ENCODE peak calls at places on chromosomes 3 and 15, in six cellular contexts. Y is aorta; B is CD8-positive, alpha-beta memory T cell; M is BE2C; F is heart right ventricle; J is lower lobe of right lung. S is an unnamed sample. For H3K36me3 and H3K4me1, the result is how much of the 10 kb centered on the place peaks cover.

GRCh38 chr15:78507831-78508160 is 419 bp downstream of the HYKK start:
- DNase-seq in M (no peak), B (no peak), F (no peak), Y (no peak), J (no peak), S (no peak)

GRCh38 chr3:150874666-150875219 is 30.5 kb downstream of the MINDY4B start:
- DNase-seq in J (no peak), F (no peak), B (no peak), M (no peak), Y (no peak), S (no peak)

GRCh38 chr3:107201146-107201545 is 176.1 kb upstream of the CCDC54 start:
- DNase-seq in B (no peak), J (no peak), Y (no peak), M (no peak), F (no peak), S (no peak)

GRCh38 chr15:28093761-28094535 is 5.2 kb downstream of the OCA2 start:
- DNase-seq in B (no peak), Y (no peak), M (no peak), J (no peak), F (no peak), S (no peak)

GRCh38 chr15:60020736-60021135 is 16.6 kb downstream of the FOXB1 start:
- DNase-seq in B (no peak), F (no peak), M (no peak), Y (no peak), J (no peak), S (no peak)

GRCh38 chr15:41115088-41115651 is 910 bp downstream of the INO80 start:
- DNase-seq in F (no peak), J (no peak), M (peak), B (no peak), Y (no peak), S (peak)

GRCh38 chr3:27643355-27643754 is 78.8 kb downstream of the EOMES start:
- DNase-seq in M (no peak), B (no peak), J (no peak), Y (no peak), F (no peak), S (no peak)

GRCh38 chr3:143081844-143082778 is 37.5 kb upstream of the CHST2 start:
- DNase-seq in M (no peak), B (no peak), J (no peak), Y (no peak), F (no peak), S (no peak)

GRCh38 chr15:34437687-34438086 is at the start of gene GOLGA8A:
- DNase-seq in F (peak), Y (peak), M (peak), J (peak), B (peak), S (peak)

GRCh38 chr3:50345586-50345985 is at the start of gene ZMYND10:
- DNase-seq in B (peak), M (peak), J (peak), F (peak), Y (peak), S (peak)

GRCh38 chr3:48655586-48655985 is 7.1 kb downstream of the CELSR3 start:
- DNase-seq in B (peak), M (no peak), Y (no peak), F (no peak), J (peak), S (no peak)

GRCh38 chr15:71651750-71652186 is 158.6 kb upstream of the NR2E3 start:
- DNase-seq in F (no peak), J (no peak), M (peak), Y (no peak), B (no peak), S (peak)

GRCh38 chr3:196486263-196486662 is 17.3 kb downstream of the RNF168 start:
- DNase-seq in Y (no peak), F (no peak), J (no peak), M (peak), B (no peak), S (no peak)

GRCh38 chr3:132911741-132912415 is 126.3 kb upstream of the TMEM108 start:
- DNase-seq in J (no peak), Y (no peak), M (no peak), B (no peak), F (no peak), S (peak)

GRCh38 chr15:98126326-98127090 is 166.0 kb downstream of the ARRDC4 start:
- DNase-seq in M (no peak), J (no peak), B (no peak), F (no peak), Y (no peak), S (no peak)

GRCh38 chr3:4716731-4717362 is 223.7 kb downstream of the ITPR1 start:
- DNase-seq in F (no peak), B (no peak), Y (no peak), M (no peak), J (no peak), S (no peak)

GRCh38 chr3:96027718-96028117 is 786.7 kb upstream of the EPHA6 start:
- DNase-seq in F (no peak), J (no peak), M (no peak), B (no peak), Y (no peak), S (no peak)

GRCh38 chr3:97889814-97890213 is 68.0 kb downstream of the CRYBG3 start:
- DNase-seq in M (no peak), J (no peak), B (no peak), F (no peak), Y (no peak), S (no peak)

GRCh38 chr3:64954995-64955636 is 267.3 kb upstream of the ADAMTS9 start:
- DNase-seq in J (no peak), F (peak), Y (no peak), B (no peak), M (peak), S (peak)

GRCh38 chr15:41581110-41581509 is 22.1 kb downstream of the TYRO3 start:
- DNase-seq in M (no peak), F (no peak), B (no peak), Y (no peak), J (no peak), S (no peak)

GRCh38 chr3:124456506-124456905 is 273.7 kb upstream of the UMPS start:
- DNase-seq in B (no peak), Y (no peak), J (no peak), F (peak), M (no peak), S (no peak)

GRCh38 chr3:175326041-175326440 is 466.9 kb downstream of the NAALADL2 start:
- DNase-seq in F (no peak), B (no peak), J (no peak), M (no peak), Y (no peak), S (no peak)

GRCh38 chr3:181793006-181793405 is 81.3 kb downstream of the SOX2 start:
- DNase-seq in J (no peak), M (no peak), Y (no peak), B (no peak), F (no peak), S (no peak)

GRCh38 chr3:121836069-121836468 is 1.1 kb downstream of the EAF2 start:
- DNase-seq in Y (no peak), J (no peak), F (no peak), M (no peak), B (no peak), S (no peak)

GRCh38 chr3:170038434-170039110 is 777 bp downstream of the GPR160 start:
- DNase-seq in F (no peak), Y (no peak), B (no peak), M (peak), J (peak), S (peak)

GRCh38 chr15:22917556-22917955 is 62.6 kb downstream of the CYFIP1 start:
- DNase-seq in Y (no peak), J (no peak), M (no peak), B (no peak), F (no peak), S (no peak)

GRCh38 chr15:60620707-60621106 is 141.8 kb upstream of the ICE2 start:
- DNase-seq in B (no peak), Y (peak), J (no peak), F (no peak), M (no peak), S (peak)

GRCh38 chr3:24145481-24145880 is 200.4 kb downstream of the NR1D2 start:
- DNase-seq in J (no peak), F (no peak), Y (no peak), M (no peak), B (no peak), S (no peak)

GRCh38 chr3:127714866-127715265 is 42.1 kb downstream of the ABTB1 start:
- DNase-seq in J (no peak), B (no peak), Y (no peak), M (no peak), F (no peak), S (no peak)

GRCh38 chr3:161694682-161695586 is 198.3 kb downstream of the OTOL1 start:
- DNase-seq in F (no peak), B (no peak), M (no peak), Y (no peak), J (no peak), S (no peak)

GRCh38 chr3:113659121-113659531 is 37.3 kb downstream of the USF3 start:
- DNase-seq in M (no peak), Y (no peak), B (no peak), F (no peak), J (no peak), S (no peak)

GRCh38 chr3:163785693-163786092 is 1292.6 kb downstream of the SI start:
- DNase-seq in M (no peak), J (no peak), F (no peak), Y (no peak), B (no peak), S (peak)

GRCh38 chr3:101779808-101780366 is 876 bp downstream of the NXPE3 start:
- DNase-seq in M (no peak), Y (no peak), F (no peak), J (no peak), B (no peak), S (no peak)

GRCh38 chr3:112059497-112059896 is 25.0 kb downstream of the TMPRSS7 start:
- DNase-seq in B (no peak), F (no peak), Y (no peak), M (no peak), J (no peak), S (no peak)

DNA sequence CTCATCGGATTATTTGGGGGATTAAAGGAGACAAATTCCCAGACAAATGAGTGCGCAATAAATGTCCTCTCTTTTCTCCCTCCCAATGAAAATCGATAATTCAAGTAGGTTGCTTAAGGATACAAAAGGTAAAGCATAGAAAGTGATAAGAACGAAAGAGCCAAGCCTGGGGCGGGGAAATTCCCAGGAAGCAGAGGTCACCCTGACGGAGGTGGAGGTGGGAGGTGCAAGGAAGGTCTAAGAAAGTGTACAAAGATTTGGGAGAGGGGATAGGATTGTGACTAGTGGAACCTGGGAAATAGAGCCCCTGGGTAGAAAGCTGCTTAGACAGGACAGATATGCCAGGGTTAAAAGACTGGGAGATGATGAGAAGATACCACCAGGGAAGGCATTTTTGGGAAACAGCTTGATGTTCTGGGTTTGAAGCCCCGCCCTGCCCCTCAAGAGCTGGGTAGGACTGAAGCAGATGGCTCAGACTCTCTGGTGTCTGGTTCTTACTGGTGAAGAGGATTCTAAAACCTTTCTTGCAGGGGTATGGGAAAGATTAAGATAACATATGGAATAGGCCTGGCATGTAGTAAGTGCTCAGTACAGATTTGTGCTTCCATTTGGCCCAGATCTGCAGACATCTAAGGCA is 1.1 kb upstream of the KLHL25 start:
- DNase-seq in B (no peak), F (no peak), Y (peak), M (no peak), J (no peak), S (no peak)
- H3K4me3 ChIP-seq in B (no peak), F (no peak), Y (no peak), M (peak), J (peak), S (no peak)

GRCh38 chr3:36923981-36924747 is 20.7 kb downstream of the TRANK1 start:
- DNase-seq in Y (no peak), J (no peak), M (no peak), B (no peak), F (no peak), S (no peak)

GRCh38 chr3:36923523-36923943 is 21.3 kb downstream of the TRANK1 start:
- DNase-seq in J (no peak), B (no peak), Y (no peak), F (no peak), M (no peak), S (no peak)

GRCh38 chr3:36928220-36928619 is 16.6 kb downstream of the TRANK1 start:
- DNase-seq in M (no peak), J (no peak), B (no peak), F (no peak), Y (no peak), S (no peak)

GRCh38 chr3:36926292-36926897 is 18.5 kb downstream of the TRANK1 start:
- DNase-seq in B (no peak), Y (no peak), F (no peak), M (no peak), J (no peak), S (no peak)

GRCh38 chr3:36924748-36925521 is 19.9 kb downstream of the TRANK1 start:
- DNase-seq in F (no peak), M (no peak), J (no peak), B (no peak), Y (no peak), S (no peak)
- H3K36me3 ChIP-seq in F (under half), M (under half), J (under half), B (under half), Y (under half), S (under half)

GRCh38 chr3:144516029-144516428 is 544.4 kb downstream of the DIPK2A start:
- DNase-seq in J (no peak), B (no peak), Y (no peak), M (no peak), F (no peak), S (no peak)
- H3K4me1 ChIP-seq in J (under half), B (under half), Y (under half), M (under half), F (under half), S (under half)

DNA sequence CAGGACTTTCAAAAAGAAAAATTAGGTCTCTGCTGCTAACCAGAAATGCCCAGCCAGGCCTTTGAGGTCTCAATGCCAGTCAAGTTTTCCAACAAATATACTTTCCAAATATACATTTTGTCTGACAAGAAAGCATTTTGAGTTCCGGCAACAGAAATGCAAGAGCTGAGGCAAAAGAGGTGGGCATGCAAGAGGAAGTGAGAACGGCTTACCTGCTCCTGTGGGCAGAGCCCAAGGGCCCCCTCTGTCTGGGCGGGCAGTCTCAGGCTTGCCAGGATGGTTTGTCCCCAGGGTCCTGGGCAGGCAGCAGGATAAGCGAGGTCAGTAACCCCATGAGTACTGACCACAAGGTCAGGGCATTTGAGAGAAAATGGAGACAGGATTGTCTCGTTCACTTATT is 136.1 kb upstream of the TOPAZ1 start:
- DNase-seq in F (no peak), B (no peak), M (no peak), Y (no peak), J (no peak), S (no peak)
- H3K4me3 ChIP-seq in F (no peak), B (no peak), M (no peak), Y (no peak), J (no peak), S (no peak)

GRCh38 chr3:183070892-183071291 is 28.4 kb downstream of the MCCC1 start:
- DNase-seq in Y (no peak), M (no peak), F (no peak), B (no peak), J (no peak), S (no peak)

GRCh38 chr3:183074881-183075280 is 24.4 kb downstream of the MCCC1 start:
- DNase-seq in F (no peak), M (no peak), J (no peak), Y (no peak), B (no peak), S (no peak)

GRCh38 chr3:183073839-183074615 is 25.3 kb downstream of the MCCC1 start:
- DNase-seq in B (no peak), J (no peak), Y (no peak), F (no peak), M (no peak), S (no peak)

GRCh38 chr3:183064475-183064874 is 34.8 kb downstream of the MCCC1 start:
- DNase-seq in J (no peak), B (no peak), Y (no peak), F (no peak), M (no peak), S (no peak)

DNA sequence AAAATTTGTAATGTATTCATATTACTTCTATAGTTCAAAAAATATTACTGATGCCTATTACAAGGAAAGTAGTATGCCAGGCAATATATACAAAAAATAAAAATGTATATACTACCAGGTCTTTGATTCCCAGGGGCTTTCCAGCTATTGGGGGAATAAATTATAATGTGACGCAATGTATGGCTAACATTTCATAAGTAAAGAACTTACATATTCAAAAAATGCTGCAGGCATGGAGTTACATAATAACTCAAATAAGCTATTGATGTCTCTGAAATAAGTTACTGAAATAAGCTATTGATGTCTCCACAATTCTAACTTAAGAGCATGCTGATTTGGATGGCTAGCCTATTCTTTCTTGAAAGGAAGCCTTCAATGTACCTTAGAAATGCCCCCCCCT is 30.2 kb downstream of the MCCC1 start:
- DNase-seq in B (no peak), Y (no peak), J (no peak), M (no peak), F (no peak), S (no peak)
- H3K36me3 ChIP-seq in B (under half), Y (under half), J (half or more), M (under half), F (half or more), S (under half)

GRCh38 chr3:99877180-99877579 is 59.5 kb downstream of the CMSS1 start:
- DNase-seq in B (no peak), F (no peak), J (no peak), Y (no peak), M (no peak), S (no peak)

GRCh38 chr3:99872633-99873254 is 55.1 kb downstream of the CMSS1 start:
- DNase-seq in B (no peak), F (no peak), J (no peak), M (no peak), Y (no peak), S (no peak)

GRCh38 chr3:99878005-99878404 is 60.3 kb downstream of the CMSS1 start:
- DNase-seq in B (no peak), M (no peak), F (no peak), J (no peak), Y (no peak), S (no peak)

GRCh38 chr3:99875925-99876781 is 58.5 kb downstream of the CMSS1 start:
- DNase-seq in J (peak), M (peak), F (peak), Y (peak), B (peak), S (peak)

GRCh38 chr3:99875573-99875924 is 57.9 kb downstream of the CMSS1 start:
- DNase-seq in M (no peak), J (no peak), F (no peak), Y (no peak), B (no peak), S (peak)
- H3K4me1 ChIP-seq in M (under half), J (under half), F (under half), Y (under half), B (under half), S (under half)

DNA sequence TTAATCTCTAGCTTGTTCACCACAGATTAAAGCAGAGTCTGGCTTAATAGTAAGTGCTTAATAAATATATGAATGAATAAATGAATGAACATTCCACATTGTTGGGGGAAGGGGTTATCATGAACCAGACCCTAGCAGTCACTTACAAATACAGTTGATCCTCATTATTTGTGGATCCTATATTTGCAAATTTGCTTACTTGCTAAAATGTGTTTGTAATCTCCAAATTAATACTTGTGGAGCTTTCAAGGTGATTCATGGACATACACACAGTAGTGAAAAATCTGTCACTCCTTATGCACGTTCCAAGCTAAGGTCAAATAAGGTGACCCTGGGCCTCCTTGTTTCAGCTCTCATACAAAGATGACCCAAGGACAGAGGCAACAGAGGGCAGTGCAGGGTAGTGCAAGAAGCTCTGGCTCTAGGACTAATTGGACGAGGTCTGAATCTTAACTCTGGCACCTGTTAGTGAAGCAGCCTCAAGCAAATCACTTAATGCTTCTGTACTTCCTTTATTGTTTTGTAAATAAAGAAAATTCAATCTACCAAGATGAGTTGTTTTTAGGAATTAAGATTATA is 112.8 kb upstream of the C2CD4B start:
- DNase-seq in F (no peak), J (no peak), B (no peak), Y (no peak), M (no peak), S (no peak)
- H3K4me3 ChIP-seq in F (no peak), J (no peak), B (no peak), Y (no peak), M (no peak), S (no peak)